ENCODE peak calls at places on chromosome X, in six cellular contexts. One of them, this sample, is unnamed.

GRCh38 chrX:16946361-16946964 is at the start of gene REPS2:
- DNase-seq in nephron progenitor cell: peak
- DNase-seq in right cardiac atrium: peak
- DNase-seq in HFF-Myc: no peak
- DNase-seq in spleen: peak
- DNase-seq in H4: peak
- DNase-seq in this sample: peak

GRCh38 chrX:44431206-44431605 is 87.7 kb upstream of the EFHC2 start:
- DNase-seq in H4: peak
- DNase-seq in HFF-Myc: no peak
- DNase-seq in spleen: no peak
- DNase-seq in right cardiac atrium: no peak
- DNase-seq in nephron progenitor cell: no peak
- DNase-seq in this sample: no peak

GRCh38 chrX:38917954-38918353 is 116.7 kb downstream of the MID1IP1 start:
- DNase-seq in right cardiac atrium: no peak
- DNase-seq in spleen: no peak
- DNase-seq in nephron progenitor cell: no peak
- DNase-seq in H4: no peak
- DNase-seq in HFF-Myc: no peak
- DNase-seq in this sample: no peak

GRCh38 chrX:65516756-65517155 is 17.8 kb downstream of the LAS1L start:
- DNase-seq in H4: no peak
- DNase-seq in HFF-Myc: no peak
- DNase-seq in spleen: no peak
- DNase-seq in right cardiac atrium: no peak
- DNase-seq in nephron progenitor cell: no peak
- DNase-seq in this sample: no peak

GRCh38 chrX:40544343-40545250 is 36.2 kb upstream of the ATP6AP2 start:
- DNase-seq in nephron progenitor cell: no peak
- DNase-seq in HFF-Myc: no peak
- DNase-seq in right cardiac atrium: no peak
- DNase-seq in spleen: no peak
- DNase-seq in H4: no peak
- DNase-seq in this sample: no peak

GRCh38 chrX:138771042-138771441 is 59.5 kb upstream of the FGF13 start:
- DNase-seq in nephron progenitor cell: no peak
- DNase-seq in right cardiac atrium: no peak
- DNase-seq in H4: no peak
- DNase-seq in spleen: no peak
- DNase-seq in HFF-Myc: no peak
- DNase-seq in this sample: no peak

GRCh38 chrX:40772290-40772689 is 36.9 kb upstream of the MED14 start:
- DNase-seq in HFF-Myc: peak
- DNase-seq in H4: no peak
- DNase-seq in right cardiac atrium: no peak
- DNase-seq in nephron progenitor cell: no peak
- DNase-seq in spleen: no peak
- DNase-seq in this sample: no peak

GRCh38 chrX:10098235-10098819 is 58.4 kb upstream of the CLCN4 start:
- DNase-seq in nephron progenitor cell: no peak
- DNase-seq in HFF-Myc: no peak
- DNase-seq in spleen: no peak
- DNase-seq in right cardiac atrium: no peak
- DNase-seq in H4: no peak
- DNase-seq in this sample: no peak

GRCh38 chrX:38935561-38935960 is 134.3 kb downstream of the MID1IP1 start:
- DNase-seq in HFF-Myc: no peak
- DNase-seq in nephron progenitor cell: no peak
- DNase-seq in spleen: no peak
- DNase-seq in H4: no peak
- DNase-seq in right cardiac atrium: no peak
- DNase-seq in this sample: no peak

GRCh38 chrX:40471965-40472648 is 108.7 kb upstream of the ATP6AP2 start:
- DNase-seq in right cardiac atrium: no peak
- DNase-seq in spleen: no peak
- DNase-seq in HFF-Myc: peak
- DNase-seq in nephron progenitor cell: peak
- DNase-seq in H4: peak
- DNase-seq in this sample: peak

GRCh38 chrX:19373034-19373891 is 29.5 kb downstream of the PDHA1 start:
- DNase-seq in H4: no peak
- DNase-seq in right cardiac atrium: no peak
- DNase-seq in spleen: peak
- DNase-seq in HFF-Myc: no peak
- DNase-seq in nephron progenitor cell: peak
- DNase-seq in this sample: no peak

GRCh38 chrX:9465380-9466114 is 689 bp downstream of the TBL1X start:
- DNase-seq in H4: no peak
- DNase-seq in spleen: peak
- DNase-seq in right cardiac atrium: peak
- DNase-seq in nephron progenitor cell: peak
- DNase-seq in HFF-Myc: no peak
- DNase-seq in this sample: no peak

GRCh38 chrX:110847334-110847733 is 51.7 kb upstream of the CHRDL1 start:
- DNase-seq in spleen: no peak
- DNase-seq in right cardiac atrium: no peak
- DNase-seq in HFF-Myc: no peak
- DNase-seq in H4: peak
- DNase-seq in nephron progenitor cell: peak
- DNase-seq in this sample: no peak

GRCh38 chrX:101803451-101803850 is 128.4 kb downstream of the ZMAT1 start:
- DNase-seq in spleen: no peak
- DNase-seq in HFF-Myc: no peak
- DNase-seq in nephron progenitor cell: no peak
- DNase-seq in right cardiac atrium: no peak
- DNase-seq in H4: no peak
- DNase-seq in this sample: no peak

GRCh38 chrX:153692003-153692402 is 4.3 kb downstream of the SLC6A8 start:
- DNase-seq in right cardiac atrium: no peak
- DNase-seq in nephron progenitor cell: no peak
- DNase-seq in H4: no peak
- DNase-seq in spleen: no peak
- DNase-seq in HFF-Myc: no peak
- DNase-seq in this sample: no peak

This sample was measured in HuH-7.